ENCODE peak calls at places on chromosome 2, in ten cellular contexts. V is LoVo; U is activated CD8-positive, alpha-beta memory T cell treated with anti-CD3 and anti-CD28 coated beads for 1 hour; R is NCI-H1436; M is stimulated activated CD4-positive, alpha-beta T cell treated with anti-CD3 and anti-CD28 coated beads, Interleukin-2, amount 100 ng/mL, for 24 hours; B is activated CD4-positive, CD25-positive, alpha-beta regulatory T cell; P is CD8-positive, alpha-beta memory T cell; J is B cell; K is non-pigmented ciliary epithelial cell; H is hypothalamus. S is an unnamed sample.

GRCh38 chr2:230893881-230894781 is 29.4 kb downstream of the ITM2C start:
- DNase-seq in V (no peak), U (no peak), R (no peak), M (no peak), B (no peak), P (no peak), J (peak), K (no peak), H (no peak), S (no peak)

GRCh38 chr2:96860065-96861029 is 2.5 kb upstream of the ANKRD39 start:
- DNase-seq in V (no peak), U (no peak), R (no peak), M (peak), B (no peak), P (peak), J (no peak), K (no peak), H (no peak), S (no peak)

GRCh38 chr2:61538179-61538919 is at the start of gene XPO1:
- DNase-seq in V (peak), U (peak), R (peak), M (peak), B (peak), P (peak), J (peak), K (peak), H (peak), S (peak)

GRCh38 chr2:147170932-147171331 is 673.9 kb upstream of the ACVR2A start:
- DNase-seq in V (no peak), U (no peak), R (no peak), M (no peak), B (no peak), P (no peak), J (no peak), K (no peak), H (no peak), S (no peak)

GRCh38 chr2:129233751-129234406 is 745.6 kb upstream of the RAB6C start:
- DNase-seq in V (no peak), U (no peak), R (no peak), M (no peak), B (no peak), P (no peak), J (no peak), K (no peak), H (no peak), S (no peak)

GRCh38 chr2:26675651-26676255 is 16.8 kb upstream of the KCNK3 start:
- DNase-seq in V (no peak), U (no peak), R (no peak), M (no peak), B (no peak), P (no peak), J (no peak), K (no peak), H (no peak), S (no peak)

GRCh38 chr2:191345788-191346187 is 100.6 kb downstream of the MYO1B start:
- DNase-seq in V (no peak), U (no peak), R (no peak), M (no peak), B (no peak), P (no peak), J (no peak), K (no peak), H (no peak), S (no peak)

GRCh38 chr2:48059975-48060374 is 153.7 kb upstream of the FBXO11 start:
- DNase-seq in V (no peak), U (no peak), R (no peak), M (no peak), B (no peak), P (no peak), J (no peak), K (no peak), H (no peak), S (no peak)

GRCh38 chr2:121368841-121369240 is 83.8 kb upstream of the TFCP2L1 start:
- DNase-seq in V (no peak), U (no peak), R (no peak), M (no peak), B (no peak), P (no peak), J (no peak), K (no peak), H (no peak), S (no peak)

GRCh38 chr2:61733563-61733962 is 120.3 kb downstream of the FAM161A start:
- DNase-seq in V (no peak), U (no peak), R (no peak), M (no peak), B (no peak), P (no peak), J (no peak), K (no peak), H (no peak), S (no peak)

GRCh38 chr2:191622374-191623320 is 55.3 kb upstream of the NABP1 start:
- DNase-seq in V (no peak), U (no peak), R (no peak), M (peak), B (no peak), P (no peak), J (no peak), K (no peak), H (no peak), S (no peak)

GRCh38 chr2:120669121-120669952 is 66.3 kb upstream of the GLI2 start:
- DNase-seq in V (peak), U (no peak), R (peak), M (no peak), B (no peak), P (no peak), J (no peak), K (no peak), H (no peak), S (peak)

GRCh38 chr2:50492452-50492851 is 539.5 kb downstream of the NRXN1 start:
- DNase-seq in V (peak), U (no peak), R (peak), M (peak), B (no peak), P (no peak), J (peak), K (peak), H (no peak), S (peak)

GRCh38 chr2:167945660-167946366 is 301.6 kb downstream of the STK39 start:
- DNase-seq in V (no peak), U (no peak), R (no peak), M (no peak), B (no peak), P (no peak), J (no peak), K (no peak), H (no peak), S (no peak)

GRCh38 chr2:141940709-141941108 is 190.1 kb downstream of the LRP1B start:
- DNase-seq in V (no peak), U (no peak), R (no peak), M (no peak), B (no peak), P (no peak), J (no peak), K (no peak), H (no peak), S (no peak)

GRCh38 chr2:71943238-71944182 is 204.2 kb downstream of the CYP26B1 start:
- DNase-seq in V (no peak), U (no peak), R (no peak), M (no peak), B (no peak), P (no peak), J (no peak), K (no peak), H (no peak), S (no peak)

S was measured in NCI-H526 treated with DMSO at 0.1 percent for 48 hours.